ENCODE peak calls at places on chromosomes 16 and 17, in nine cellular contexts. A, P, M, B, C, R, Q, J and N are unnamed samples.

GRCh38 chr16:75000481-75001081 is 1.8 kb downstream of the ZNRF1 start:
- DNase-seq in A (no peak), P (peak; percentile 67), M (peak; percentile 28), B (peak; percentile 60), C (peak; percentile 20), R (peak; percentile 24), Q (peak; percentile 51), J (peak; percentile 34), N (no peak)

GRCh38 chr17:53570731-53571130 is 252.0 kb upstream of the KIF2B start:
- DNase-seq in A (no peak), P (no peak), M (no peak), B (peak; percentile 5), C (no peak), R (no peak), Q (peak; percentile 50), J (no peak), N (no peak)

GRCh38 chr17:4394208-4395110 is 28.0 kb upstream of the UBE2G1 start:
- DNase-seq in A (no peak), P (no peak), M (no peak), B (peak; percentile 78), C (no peak), R (no peak), Q (peak; percentile 75), J (no peak), N (no peak)

GRCh38 chr17:80270836-80271235 is 10.2 kb downstream of the RNF213 start:
- DNase-seq in A (no peak), P (peak; percentile 67), M (no peak), B (no peak), C (peak; percentile 79), R (peak; percentile 52), Q (peak; percentile 69), J (no peak), N (no peak)

GRCh38 chr17:1124896-1125774 is 54.6 kb downstream of the ABR start:
- DNase-seq in A (no peak), P (no peak), M (no peak), B (peak; percentile 19), C (no peak), R (no peak), Q (no peak), J (no peak), N (no peak)

GRCh38 chr17:71792966-71793365 is 327.9 kb upstream of the SOX9 start:
- DNase-seq in A (no peak), P (no peak), M (no peak), B (peak; percentile 67), C (peak; percentile 11), R (no peak), Q (peak; percentile 97), J (no peak), N (no peak)

GRCh38 chr17:80830020-80830780 is 161.4 kb upstream of the CHMP6 start:
- DNase-seq in A (no peak), P (no peak), M (no peak), B (no peak), C (no peak), R (no peak), Q (no peak), J (no peak), N (no peak)

GRCh38 chr17:1160591-1161041 is 19.2 kb downstream of the ABR start:
- DNase-seq in A (no peak), P (no peak), M (no peak), B (no peak), C (no peak), R (no peak), Q (no peak), J (no peak), N (no peak)

GRCh38 chr16:741986-742629 is 1.3 kb upstream of the CIAO3 start:
- DNase-seq in A (no peak), P (peak; percentile 46), M (no peak), B (no peak), C (no peak), R (no peak), Q (no peak), J (no peak), N (no peak)

GRCh38 chr17:2814499-2815341 is 18.5 kb downstream of the RAP1GAP2 start:
- DNase-seq in A (peak; percentile 68), P (peak; percentile 67), M (peak; percentile 65), B (peak; percentile 56), C (no peak), R (peak; percentile 94), Q (no peak), J (no peak), N (no peak)

GRCh38 chr17:59707182-59707970 is at the start of the genes PTRH2 and VMP1:
- DNase-seq in A (peak; percentile 87), P (peak; percentile 99), M (peak; percentile 97), B (peak; percentile 100), C (peak; percentile 99), R (peak; percentile 97), Q (peak; percentile 100), J (peak; percentile 100), N (peak; percentile 92)

GRCh38 chr17:72489273-72489641 is 368.4 kb downstream of the SOX9 start:
- DNase-seq in A (no peak), P (no peak), M (no peak), B (no peak), C (no peak), R (no peak), Q (no peak), J (no peak), N (no peak)